ENCODE peak calls at places on chromosomes 7 and 10, in nine cellular contexts. N is stomach; Q is HFF-Myc; Y is gastrocnemius medialis; F is astrocyte; D is thoracic aorta; O is CD8-positive, alpha-beta T cell; U is bronchial epithelial cell; J is prostate gland. V is an unnamed sample.

GRCh38 chr7:7969306-7970112 is 913 bp downstream of the GLCCI1 start:
- DNase-seq in N (peak), Q (no peak), Y (peak), F (peak), D (no peak), O (peak), U (peak), J (peak), V (no peak)

GRCh38 chr10:71635251-71635866 is 84.2 kb downstream of the C10orf105 start:
- DNase-seq in N (no peak), Q (no peak), Y (no peak), F (no peak), D (no peak), O (no peak), U (no peak), J (no peak), V (no peak)

GRCh38 chr7:130893441-130893894 is 159.5 kb upstream of the KLF14 start:
- DNase-seq in N (no peak), Q (no peak), Y (peak), F (peak), D (no peak), O (no peak), U (no peak), J (no peak), V (no peak)

GRCh38 chr10:5628798-5629788 is 37.3 kb downstream of the ASB13 start:
- DNase-seq in N (no peak), Q (no peak), Y (no peak), F (peak), D (no peak), O (no peak), U (no peak), J (peak), V (no peak)

GRCh38 chr7:99562832-99563231 is 4.4 kb downstream of the ZNF655 start:
- DNase-seq in N (no peak), Q (peak), Y (peak), F (peak), D (no peak), O (peak), U (peak), J (no peak), V (peak)

GRCh38 chr10:62430881-62431280 is 56.7 kb downstream of the ZNF365 start:
- DNase-seq in N (no peak), Q (no peak), Y (no peak), F (no peak), D (no peak), O (no peak), U (no peak), J (no peak), V (no peak)

GRCh38 chr10:30422981-30423654 is 10.9 kb upstream of the MAP3K8 start:
- DNase-seq in N (peak), Q (no peak), Y (peak), F (peak), D (no peak), O (no peak), U (peak), J (peak), V (no peak)

GRCh38 chr7:44278451-44279161 is 46.8 kb downstream of the CAMK2B start:
- DNase-seq in N (no peak), Q (no peak), Y (peak), F (peak), D (no peak), O (no peak), U (no peak), J (no peak), V (no peak)

GRCh38 chr10:7362451-7362850 is 48.4 kb downstream of the SFMBT2 start:
- DNase-seq in N (no peak), Q (no peak), Y (no peak), F (peak), D (no peak), O (no peak), U (no peak), J (no peak), V (no peak)

GRCh38 chr10:60137292-60137992 is 231.1 kb upstream of the CCDC6 start:
- DNase-seq in N (no peak), Q (no peak), Y (no peak), F (no peak), D (no peak), O (no peak), U (peak), J (no peak), V (no peak)

GRCh38 chr7:122884186-122884585 is 2.1 kb downstream of the CADPS2 start:
- DNase-seq in N (no peak), Q (no peak), Y (no peak), F (no peak), D (no peak), O (no peak), U (peak), J (peak), V (no peak)

GRCh38 chr7:156777364-156778069 is 115.5 kb downstream of the LMBR1 start:
- DNase-seq in N (no peak), Q (no peak), Y (no peak), F (peak), D (no peak), O (no peak), U (peak), J (no peak), V (no peak)

GRCh38 chr7:128831994-128832879 is 2.0 kb downstream of the FLNC start:
- DNase-seq in N (no peak), Q (no peak), Y (peak), F (peak), D (no peak), O (no peak), U (no peak), J (no peak), V (no peak)

GRCh38 chr7:128831178-128831993 is 1.2 kb downstream of the FLNC start:
- DNase-seq in N (no peak), Q (no peak), Y (peak), F (peak), D (no peak), O (no peak), U (no peak), J (no peak), V (no peak)

GRCh38 chr7:128833148-128833938 is 3.1 kb downstream of the FLNC start:
- DNase-seq in N (no peak), Q (no peak), Y (peak), F (peak), D (no peak), O (no peak), U (peak), J (no peak), V (no peak)

GRCh38 chr7:128833939-128834310 is 3.7 kb downstream of the FLNC start:
- DNase-seq in N (no peak), Q (no peak), Y (no peak), F (no peak), D (no peak), O (no peak), U (no peak), J (no peak), V (no peak)

DNA sequence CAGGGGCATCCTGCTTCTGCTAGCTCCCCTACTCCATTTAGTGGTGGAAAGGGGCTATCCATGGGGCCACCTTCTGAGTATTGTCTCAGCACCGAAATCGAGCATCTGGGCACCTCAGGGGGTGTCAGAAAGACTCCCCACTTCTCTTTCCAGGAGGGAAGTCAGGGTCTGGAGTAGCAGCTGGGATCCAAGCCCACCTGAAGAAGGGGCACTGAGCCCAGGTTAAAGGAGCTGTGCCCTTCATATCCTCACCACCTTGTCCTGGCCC is 2.6 kb downstream of the FLNC start:
- DNase-seq in N (no peak), Q (no peak), Y (no peak), F (no peak), D (no peak), O (no peak), U (no peak), J (no peak), V (no peak)
- H3K4me3 ChIP-seq in N (peak), Q (peak), Y (peak), F (peak), D (peak), O (no peak), U (no peak), J (peak), V (peak)

GRCh38 chr7:154789404-154789803 is 213.5 kb downstream of the PAXIP1 start:
- DNase-seq in N (no peak), Q (no peak), Y (no peak), F (no peak), D (no peak), O (no peak), U (no peak), J (no peak), V (no peak)
- TF ChIP-seq CTCF in N (no peak), Q (no peak), Y (no peak), F (peak), D (no peak), O (no peak), U (no peak), J (peak), V (no peak)

GRCh38 chr7:2201686-2202360 is 30.9 kb downstream of the MAD1L1 start:
- DNase-seq in N (no peak), Q (no peak), Y (peak), F (no peak), D (no peak), O (no peak), U (no peak), J (no peak), V (no peak)

GRCh38 chr7:2203551-2204300 is 29.0 kb downstream of the MAD1L1 start:
- DNase-seq in N (no peak), Q (no peak), Y (peak), F (no peak), D (no peak), O (no peak), U (no peak), J (no peak), V (no peak)

GRCh38 chr7:2201128-2201527 is 31.6 kb downstream of the MAD1L1 start:
- DNase-seq in N (no peak), Q (no peak), Y (no peak), F (no peak), D (no peak), O (no peak), U (no peak), J (no peak), V (no peak)

GRCh38 chr7:2202901-2203550 is 29.7 kb downstream of the MAD1L1 start:
- DNase-seq in N (no peak), Q (no peak), Y (peak), F (no peak), D (no peak), O (no peak), U (no peak), J (no peak), V (no peak)

DNA sequence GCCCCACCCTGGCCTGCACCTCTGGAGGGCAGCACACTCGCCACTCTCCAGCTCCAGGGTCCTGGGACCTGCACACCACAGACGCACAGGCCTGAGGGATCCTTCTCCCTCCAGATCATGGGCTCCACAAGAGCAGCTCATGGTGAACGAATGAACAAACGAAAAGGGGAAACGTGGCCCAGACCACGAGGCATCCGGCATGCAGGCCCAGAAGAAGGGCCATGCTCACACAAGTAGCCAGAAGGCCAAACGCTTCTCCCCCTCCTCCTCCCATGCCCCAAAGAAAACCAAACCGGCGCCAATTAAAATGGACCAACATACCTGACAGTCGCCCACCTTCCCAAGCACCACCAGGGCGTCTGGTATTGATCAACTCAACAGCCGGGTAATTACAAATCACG is 30.4 kb downstream of the MAD1L1 start:
- DNase-seq in N (no peak), Q (no peak), Y (no peak), F (no peak), D (no peak), O (no peak), U (no peak), J (no peak), V (no peak)
- H3K4me3 ChIP-seq in N (no peak), Q (no peak), Y (no peak), F (no peak), D (no peak), O (no peak), U (no peak), J (no peak), V (no peak)

GRCh38 chr7:70635633-70636032 is 496.3 kb upstream of the GALNT17 start:
- DNase-seq in N (no peak), Q (no peak), Y (no peak), F (no peak), D (no peak), O (no peak), U (no peak), J (no peak), V (no peak)
- TF ChIP-seq CTCF in N (no peak), Q (no peak), Y (no peak), F (no peak), D (no peak), O (no peak), U (no peak), J (no peak), V (no peak)

V was measured in AG09309.